ENCODE peak calls at places on chromosomes 13 and 19, in ten cellular contexts. F, B, D, W, J, P, V, Q, T and I are unnamed samples.

GRCh38 chr13:20738616-20739015 is 35.1 kb downstream of the IL17D start:
- DNase-seq in F (no peak), B (no peak), D (no peak), W (no peak), J (no peak), P (no peak), V (no peak), Q (no peak), T (no peak), I (no peak)

GRCh38 chr19:1880611-1881392 is 4.5 kb downstream of the ABHD17A start:
- DNase-seq in F (no peak), B (no peak), D (no peak), W (no peak), J (no peak), P (no peak), V (no peak), Q (no peak), T (no peak), I (no peak)

GRCh38 chr19:50667759-50668231 is 18.6 kb downstream of the C19orf81 start:
- DNase-seq in F (no peak), B (no peak), D (no peak), W (no peak), J (no peak), P (no peak), V (no peak), Q (no peak), T (no peak), I (no peak)

GRCh38 chr19:13241321-13242104 is 91.3 kb downstream of the IER2 start:
- DNase-seq in F (no peak), B (no peak), D (no peak), W (no peak), J (no peak), P (no peak), V (no peak), Q (no peak), T (peak; percentile 19), I (no peak)

GRCh38 chr19:39402417-39403297 is 4.0 kb upstream of the ZFP36 start:
- DNase-seq in F (peak; percentile 48), B (peak; percentile 94), D (peak; percentile 78), W (peak; percentile 94), J (peak; percentile 75), P (peak; percentile 95), V (peak; percentile 77), Q (peak; percentile 78), T (peak; percentile 84), I (peak; percentile 87)

GRCh38 chr13:96229356-96229755 is 139.4 kb downstream of the HS6ST3 start:
- DNase-seq in F (peak; percentile 11), B (no peak), D (no peak), W (peak; percentile 2), J (no peak), P (no peak), V (no peak), Q (peak; percentile 57), T (no peak), I (peak; percentile 42)

GRCh38 chr19:40744554-40745401 is 5.5 kb downstream of the ACTMAP start:
- DNase-seq in F (no peak), B (no peak), D (no peak), W (peak; percentile 31), J (no peak), P (peak; percentile 22), V (peak; percentile 43), Q (peak; percentile 69), T (no peak), I (no peak)

GRCh38 chr19:18802354-18802753 is 11.2 kb upstream of the COMP start:
- DNase-seq in F (no peak), B (no peak), D (no peak), W (no peak), J (no peak), P (no peak), V (no peak), Q (peak; percentile 71), T (no peak), I (no peak)

GRCh38 chr19:30288957-30289735 is 83.0 kb upstream of the ZNF536 start:
- DNase-seq in F (no peak), B (no peak), D (no peak), W (no peak), J (no peak), P (no peak), V (no peak), Q (no peak), T (no peak), I (no peak)

GRCh38 chr13:98476106-98476505 is 100.8 kb downstream of the STK24 start:
- DNase-seq in F (no peak), B (no peak), D (peak; percentile 39), W (no peak), J (no peak), P (peak; percentile 32), V (no peak), Q (peak; percentile 76), T (peak; percentile 42), I (no peak)

GRCh38 chr19:18467978-18468377 is 30.0 kb upstream of the ISYNA1 start:
- DNase-seq in F (no peak), B (no peak), D (no peak), W (no peak), J (no peak), P (no peak), V (no peak), Q (no peak), T (no peak), I (no peak)

GRCh38 chr13:37736040-37736439 is 133.5 kb downstream of the TRPC4 start:
- DNase-seq in F (no peak), B (no peak), D (no peak), W (no peak), J (no peak), P (no peak), V (no peak), Q (no peak), T (no peak), I (no peak)

GRCh38 chr13:111370570-111371150 is 50.2 kb downstream of the TEX29 start:
- DNase-seq in F (no peak), B (no peak), D (no peak), W (no peak), J (no peak), P (no peak), V (no peak), Q (no peak), T (no peak), I (no peak)

GRCh38 chr19:50331187-50332013 is 2.2 kb upstream of the KCNC3 start:
- DNase-seq in F (no peak), B (no peak), D (no peak), W (no peak), J (no peak), P (no peak), V (peak; percentile 20), Q (peak; percentile 46), T (no peak), I (no peak)

GRCh38 chr13:35994131-35994966 is 136.8 kb downstream of the DCLK1 start:
- DNase-seq in F (no peak), B (peak; percentile 45), D (no peak), W (peak; percentile 47), J (no peak), P (peak; percentile 77), V (no peak), Q (no peak), T (no peak), I (no peak)

GRCh38 chr13:105087941-105088340 is 1447.5 kb downstream of the EFNB2 start:
- DNase-seq in F (no peak), B (no peak), D (no peak), W (no peak), J (no peak), P (no peak), V (no peak), Q (no peak), T (no peak), I (no peak)

GRCh38 chr19:15108145-15108844 is 1.1 kb downstream of the SYDE1 start:
- DNase-seq in F (no peak), B (no peak), D (no peak), W (peak; percentile 21), J (no peak), P (no peak), V (no peak), Q (no peak), T (no peak), I (no peak)

GRCh38 chr19:58209577-58209976 is 19.1 kb upstream of the ZNF544 start:
- DNase-seq in F (no peak), B (no peak), D (no peak), W (no peak), J (no peak), P (no peak), V (no peak), Q (no peak), T (no peak), I (no peak)

GRCh38 chr19:56372281-56372680 is 21.1 kb downstream of the ZNF582 start:
- DNase-seq in F (no peak), B (no peak), D (no peak), W (no peak), J (no peak), P (no peak), V (no peak), Q (no peak), T (no peak), I (no peak)

GRCh38 chr13:20713751-20714150 is 10.3 kb downstream of the IL17D start:
- DNase-seq in F (no peak), B (no peak), D (no peak), W (no peak), J (no peak), P (no peak), V (no peak), Q (no peak), T (no peak), I (no peak)

GRCh38 chr13:78689011-78689410 is 30.1 kb upstream of the OBI1 start:
- DNase-seq in F (no peak), B (no peak), D (no peak), W (peak; percentile 6), J (no peak), P (no peak), V (no peak), Q (peak; percentile 51), T (no peak), I (no peak)

GRCh38 chr13:25847145-25847544 is 204.7 kb downstream of the SHISA2 start:
- DNase-seq in F (no peak), B (no peak), D (no peak), W (no peak), J (no peak), P (no peak), V (no peak), Q (no peak), T (no peak), I (no peak)

GRCh38 chr13:39875583-39875982 is 220.1 kb downstream of the COG6 start:
- DNase-seq in F (no peak), B (no peak), D (no peak), W (no peak), J (no peak), P (no peak), V (no peak), Q (no peak), T (no peak), I (no peak)

GRCh38 chr13:111005808-111006494 is 91.1 kb upstream of the ANKRD10 start:
- DNase-seq in F (no peak), B (peak; percentile 70), D (no peak), W (peak; percentile 76), J (no peak), P (peak; percentile 80), V (no peak), Q (no peak), T (no peak), I (no peak)

GRCh38 chr13:67383358-67383757 is 153.2 kb upstream of the PCDH9 start:
- DNase-seq in F (no peak), B (no peak), D (no peak), W (no peak), J (no peak), P (peak; percentile 6), V (peak; percentile 15), Q (no peak), T (no peak), I (no peak)

GRCh38 chr19:38361633-38362075 is 12.7 kb upstream of the PSMD8 start:
- DNase-seq in F (peak; percentile 35), B (peak; percentile 76), D (no peak), W (peak; percentile 72), J (peak; percentile 99), P (peak; percentile 83), V (peak; percentile 63), Q (peak; percentile 90), T (peak; percentile 51), I (peak; percentile 87)

GRCh38 chr19:41530761-41531301 is 45.1 kb upstream of the CEACAM21 start:
- DNase-seq in F (no peak), B (no peak), D (no peak), W (no peak), J (no peak), P (peak; percentile 53), V (no peak), Q (no peak), T (no peak), I (peak; percentile 91)